ENCODE peak calls at places on chromosome 3, in seven cellular contexts. Q, T, A, K, M, I and E are unnamed samples.
A peak's percentile ranks its signal among the peaks of the same experiment; 100 is the strongest.

GRCh38 chr3:127674099-127674792 is 1.5 kb downstream of the ABTB1 start:
- DNase-seq in M (no peak), T (peak; percentile 48), I (no peak), Q (no peak), K (no peak), A (no peak), E (no peak)

GRCh38 chr3:98232489-98232888 is 31.6 kb upstream of the OR5H6 start:
- DNase-seq in M (no peak), Q (no peak), I (no peak), K (no peak), A (no peak), T (no peak), E (no peak)

GRCh38 chr3:98580774-98581365 is 12.5 kb downstream of the CPOX start:
- DNase-seq in K (no peak), Q (no peak), A (no peak), T (no peak), I (no peak), M (no peak), E (no peak)

GRCh38 chr3:32500880-32501784 is 1.5 kb downstream of the CMTM6 start:
- DNase-seq in T (no peak), I (no peak), M (peak; percentile 8), Q (no peak), K (no peak), A (no peak), E (no peak)

GRCh38 chr3:43210049-43211027 is 76.0 kb upstream of the SNRK start:
- DNase-seq in A (no peak), Q (no peak), I (no peak), M (no peak), K (no peak), T (no peak), E (no peak)

GRCh38 chr3:138774529-138775253 is 60.0 kb downstream of the PIK3CB start:
- DNase-seq in K (no peak), T (peak; percentile 72), I (no peak), Q (peak; percentile 25), M (peak; percentile 99), A (peak; percentile 31), E (peak; percentile 75)

GRCh38 chr3:38335263-38335662 is 11.3 kb upstream of the XYLB start:
- DNase-seq in I (no peak), M (no peak), K (no peak), Q (no peak), T (no peak), A (no peak), E (no peak)

GRCh38 chr3:194497799-194498575 is 11.2 kb upstream of the ATP13A3 start:
- DNase-seq in I (no peak), Q (no peak), K (no peak), A (no peak), T (no peak), M (no peak), E (peak; percentile 43)

GRCh38 chr3:24235121-24235520 is 259.5 kb downstream of the THRB start:
- DNase-seq in I (no peak), K (no peak), A (no peak), Q (no peak), M (peak; percentile 58), T (no peak), E (no peak)

GRCh38 chr3:175304437-175304836 is 445.3 kb downstream of the NAALADL2 start:
- DNase-seq in A (no peak), K (no peak), M (no peak), I (no peak), T (no peak), Q (no peak), E (peak; percentile 12)

GRCh38 chr3:196093271-196094111 is 11.6 kb upstream of the TFRC start:
- DNase-seq in T (no peak), Q (no peak), A (no peak), K (no peak), M (no peak), I (no peak), E (no peak)

GRCh38 chr3:159174715-159175390 is 373.0 kb downstream of the MFSD1 start:
- DNase-seq in Q (no peak), A (no peak), M (peak; percentile 64), K (no peak), I (no peak), T (no peak), E (no peak)

GRCh38 chr3:58058654-58059263 is 50.5 kb downstream of the FLNB start:
- DNase-seq in Q (no peak), M (peak; percentile 82), T (no peak), K (no peak), A (no peak), I (no peak), E (no peak)

GRCh38 chr3:171825222-171825828 is 15.0 kb upstream of the PLD1 start:
- DNase-seq in I (no peak), T (peak; percentile 70), Q (no peak), M (peak; percentile 78), A (no peak), K (no peak), E (peak; percentile 12)

GRCh38 chr3:117118604-117119003 is 409.0 kb downstream of the TUSC7 start:
- DNase-seq in M (no peak), A (no peak), K (no peak), I (no peak), T (no peak), Q (no peak), E (no peak)

GRCh38 chr3:99848433-99848832 is 30.8 kb downstream of the CMSS1 start:
- DNase-seq in M (no peak), A (no peak), K (no peak), I (no peak), Q (no peak), T (no peak), E (no peak)

GRCh38 chr3:67292356-67293225 is 294.5 kb downstream of the KBTBD8 start:
- DNase-seq in Q (no peak), T (no peak), K (no peak), I (no peak), M (no peak), A (no peak), E (no peak)

GRCh38 chr3:29643034-29643425 is 362.2 kb downstream of the RBMS3 start:
- DNase-seq in M (no peak), I (no peak), K (no peak), A (no peak), Q (no peak), T (no peak), E (no peak)

GRCh38 chr3:25033407-25034029 is 394.5 kb upstream of the RARB start:
- DNase-seq in I (no peak), K (no peak), M (peak; percentile 27), T (no peak), A (no peak), Q (peak; percentile 13), E (peak; percentile 33)

GRCh38 chr3:535566-536416 is 339.2 kb downstream of the CHL1 start:
- DNase-seq in T (peak; percentile 73), A (peak; percentile 16), Q (peak; percentile 18), M (no peak), I (no peak), K (no peak), E (no peak)

GRCh38 chr3:59510576-59510975 is 460.8 kb upstream of the CFAP20DC start:
- DNase-seq in I (no peak), A (no peak), Q (no peak), M (no peak), K (no peak), T (no peak), E (no peak)

GRCh38 chr3:195270350-195271115 is 426 bp downstream of the XXYLT1 start:
- DNase-seq in I (peak; percentile 10), Q (peak; percentile 19), K (peak; percentile 37), M (peak; percentile 80), T (peak; percentile 85), A (no peak), E (peak; percentile 36)

GRCh38 chr3:42177068-42177800 is 86.1 kb downstream of the TRAK1 start:
- DNase-seq in Q (no peak), T (no peak), K (no peak), I (no peak), A (no peak), M (no peak), E (no peak)

GRCh38 chr3:46693897-46694235 is 387 bp upstream of the ALS2CL start:
- DNase-seq in A (no peak), M (peak; percentile 32), I (no peak), Q (no peak), T (no peak), K (no peak), E (peak; percentile 38)

GRCh38 chr3:51659942-51660341 is 11.1 kb upstream of the TEX264 start:
- DNase-seq in Q (no peak), A (no peak), T (no peak), M (no peak), I (no peak), K (no peak), E (no peak)

GRCh38 chr3:141123677-141124410 is 72.7 kb downstream of the SPSB4 start:
- DNase-seq in M (no peak), T (no peak), K (no peak), Q (no peak), I (no peak), A (no peak), E (peak; percentile 46)

GRCh38 chr3:49703443-49703927 is 14.1 kb downstream of the RNF123 start:
- DNase-seq in K (peak; percentile 35), A (peak; percentile 54), I (peak; percentile 47), T (peak; percentile 80), M (peak; percentile 74), Q (peak; percentile 36), E (peak; percentile 75)

GRCh38 chr3:102715030-102715697 is 280.3 kb downstream of the ZPLD1 start:
- DNase-seq in I (no peak), Q (no peak), T (no peak), M (peak; percentile 72), A (no peak), K (no peak), E (no peak)

GRCh38 chr3:113193298-113193697 is 18.1 kb upstream of the BOC start:
- DNase-seq in I (no peak), T (peak; percentile 80), K (no peak), M (no peak), Q (no peak), A (peak; percentile 52), E (no peak)

GRCh38 chr3:45368382-45368781 is 20.0 kb upstream of the LARS2 start:
- DNase-seq in M (no peak), T (no peak), K (no peak), A (no peak), Q (no peak), I (no peak), E (no peak)

GRCh38 chr3:129238945-129239705 is 10.3 kb upstream of the COPG1 start:
- DNase-seq in I (no peak), K (no peak), T (no peak), M (peak; percentile 35), Q (no peak), A (no peak), E (no peak)

GRCh38 chr3:187368765-187369450 is 723 bp downstream of the RTP4 start:
- DNase-seq in I (no peak), Q (no peak), T (no peak), A (no peak), M (no peak), K (no peak), E (no peak)

GRCh38 chr3:102074951-102075350 is 225.6 kb downstream of the NFKBIZ start:
- DNase-seq in M (no peak), T (no peak), K (no peak), I (no peak), Q (no peak), A (no peak), E (no peak)

GRCh38 chr3:197168063-197168462 is 130.3 kb downstream of the DLG1 start:
- DNase-seq in I (no peak), M (no peak), A (no peak), T (no peak), Q (no peak), K (no peak), E (no peak)